ENCODE peak calls at places on chromosomes 16 and 17, in six cellular contexts. Q is HCT116, Z is K562, F is GM12878, G is HepG2, D is H1. E is an unnamed sample.

GRCh38 chr16:4214215-4214621 is 27.7 kb downstream of the SRL start:
- DNase-seq in Z (no peak), Q (peak), G (peak), D (peak), F (no peak), E (peak)

GRCh38 chr16:49546059-49546458 is 172.5 kb downstream of the C16orf78 start:
- DNase-seq in Z (no peak), Q (no peak), G (no peak), D (no peak), F (no peak), E (no peak)

GRCh38 chr17:78240012-78240655 is 8.7 kb downstream of the TMEM235 start:
- DNase-seq in G (no peak), Z (no peak), F (no peak), D (no peak), Q (no peak), E (no peak)

GRCh38 chr17:50919321-50920040 is 53.3 kb upstream of the TOB1 start:
- DNase-seq in F (no peak), D (no peak), Q (no peak), Z (peak), G (peak), E (peak)

GRCh38 chr17:20294120-20294519 is 173.2 kb downstream of the LGALS9B start:
- DNase-seq in F (no peak), D (no peak), Q (no peak), G (no peak), Z (no peak), E (no peak)

GRCh38 chr17:69853533-69854262 is 221.3 kb upstream of the KCNJ16 start:
- DNase-seq in F (no peak), Q (no peak), D (no peak), Z (no peak), G (no peak), E (no peak)

GRCh38 chr16:88923926-88924833 is 52.8 kb downstream of the CBFA2T3 start:
- DNase-seq in Z (no peak), Q (no peak), F (no peak), D (no peak), G (peak), E (no peak)

GRCh38 chr17:82963104-82963950 is 116.1 kb upstream of the METRNL start:
- DNase-seq in D (peak), Q (no peak), G (no peak), Z (no peak), F (no peak), E (no peak)

GRCh38 chr17:50028207-50029120 is 27.4 kb upstream of the ITGA3 start:
- DNase-seq in D (no peak), G (no peak), F (no peak), Z (no peak), Q (no peak), E (peak)

GRCh38 chr17:77963441-77963840 is 4.9 kb downstream of the TNRC6C start:
- DNase-seq in Z (peak), F (no peak), D (no peak), G (peak), Q (no peak), E (no peak)

GRCh38 chr16:2047330-2048115 is at the start of the genes NTHL1 and TSC2:
- DNase-seq in G (peak), Z (peak), F (peak), D (peak), Q (peak), E (peak)

GRCh38 chr17:12693640-12694039 is 27.9 kb downstream of the MYOCD start:
- DNase-seq in Q (no peak), Z (no peak), F (no peak), G (no peak), D (no peak), E (no peak)

GRCh38 chr17:69972251-69972650 is 102.8 kb upstream of the KCNJ16 start:
- DNase-seq in Z (no peak), G (no peak), D (no peak), F (no peak), Q (no peak), E (no peak)

GRCh38 chr17:58920773-58921172 is 165.1 kb downstream of the PPM1E start:
- DNase-seq in F (peak), Z (no peak), D (no peak), G (no peak), Q (no peak), E (no peak)

GRCh38 chr17:43309505-43310329 is 75.9 kb upstream of the RNU2-1 start:
- DNase-seq in D (no peak), Z (no peak), G (no peak), Q (no peak), F (no peak), E (no peak)

GRCh38 chr16:81729451-81729850 is 49.6 kb upstream of the PLCG2 start:
- DNase-seq in Z (no peak), F (no peak), G (peak), D (peak), Q (peak), E (peak)

GRCh38 chr17:34763727-34764665 is 184.6 kb downstream of the TMEM132E start:
- DNase-seq in Z (no peak), D (no peak), G (no peak), F (no peak), Q (no peak), E (no peak)

GRCh38 chr17:50935201-50936124 is 69.3 kb upstream of the TOB1 start:
- DNase-seq in G (peak), Z (no peak), F (no peak), D (no peak), Q (no peak), E (no peak)

GRCh38 chr16:84484579-84485254 is 19.7 kb downstream of the MEAK7 start:
- DNase-seq in Q (peak), Z (peak), G (peak), D (no peak), F (no peak), E (peak)

GRCh38 chr17:15651001-15651582 is 31.6 kb upstream of the FBXW10B start:
- DNase-seq in G (no peak), D (no peak), Z (no peak), F (no peak), Q (no peak), E (no peak)

GRCh38 chr16:81450783-81451491 is 6.3 kb downstream of the CMIP start:
- DNase-seq in Z (no peak), F (no peak), G (no peak), Q (no peak), D (no peak), E (no peak)

GRCh38 chr17:332558-333322 is 19.9 kb downstream of the RPH3AL start:
- DNase-seq in F (no peak), Z (no peak), G (no peak), D (no peak), Q (no peak), E (no peak)

GRCh38 chr16:16033208-16033717 is 83.8 kb downstream of the ABCC1 start:
- DNase-seq in Z (no peak), Q (no peak), F (no peak), D (no peak), G (no peak), E (no peak)

GRCh38 chr16:19659554-19659953 is 58.5 kb downstream of the KNOP1 start:
- DNase-seq in G (no peak), F (no peak), Z (no peak), Q (no peak), D (no peak), E (no peak)

GRCh38 chr17:63481488-63481870 is 4.6 kb downstream of the ACE start:
- DNase-seq in G (no peak), F (no peak), D (no peak), Z (no peak), Q (no peak), E (no peak)

GRCh38 chr17:42188749-42189650 is 3.7 kb upstream of the HCRT start:
- DNase-seq in Q (no peak), G (no peak), Z (no peak), D (no peak), F (no peak), E (no peak)

GRCh38 chr16:11259655-11260595 is 3.9 kb upstream of the SOCS1 start:
- DNase-seq in F (no peak), D (no peak), G (no peak), Q (no peak), Z (no peak), E (no peak)

GRCh38 chr17:74466111-74466784 is at the start of gene CD300A:
- DNase-seq in G (no peak), F (no peak), Q (no peak), Z (no peak), D (no peak), E (no peak)

GRCh38 chr16:24010440-24011089 is 174.8 kb downstream of the PRKCB start:
- DNase-seq in Z (peak), Q (peak), F (peak), G (peak), D (peak), E (peak)

GRCh38 chr16:4968879-4969278 is 10.7 kb downstream of the SEC14L5 start:
- DNase-seq in G (no peak), Z (no peak), D (no peak), F (no peak), Q (no peak), E (no peak)

GRCh38 chr17:17087424-17088103 is 45.3 kb downstream of the MPRIP start:
- DNase-seq in F (no peak), D (no peak), Z (no peak), Q (no peak), G (no peak), E (no peak)

GRCh38 chr17:48637323-48638260 is 11.4 kb upstream of the HOXB9 start:
- DNase-seq in Q (no peak), G (no peak), D (no peak), F (no peak), Z (no peak), E (no peak)

GRCh38 chr16:57367111-57367752 is 5.1 kb upstream of the CX3CL1 start:
- DNase-seq in D (no peak), F (no peak), Z (no peak), G (no peak), Q (no peak), E (no peak)

GRCh38 chr16:85822145-85822544 is 22.6 kb downstream of the COX4I1 start:
- DNase-seq in G (no peak), Q (no peak), D (no peak), F (no peak), Z (no peak), E (no peak)

GRCh38 chr17:16286009-16286946 is 67.0 kb downstream of the CENPV start:
- DNase-seq in G (peak), F (peak), Z (peak), D (peak), Q (peak), E (peak)

GRCh38 chr16:16183562-16183961 is 39.7 kb downstream of the ABCC6 start:
- DNase-seq in D (peak), G (no peak), F (no peak), Z (no peak), Q (no peak), E (peak)

GRCh38 chr17:73838815-73839214 is 194.6 kb upstream of the SDK2 start:
- DNase-seq in G (no peak), Z (no peak), Q (no peak), F (no peak), D (no peak), E (no peak)

GRCh38 chr17:82146663-82147654 is 48.9 kb upstream of the FASN start:
- DNase-seq in Q (no peak), Z (no peak), F (no peak), G (no peak), D (no peak), E (no peak)

DNA sequence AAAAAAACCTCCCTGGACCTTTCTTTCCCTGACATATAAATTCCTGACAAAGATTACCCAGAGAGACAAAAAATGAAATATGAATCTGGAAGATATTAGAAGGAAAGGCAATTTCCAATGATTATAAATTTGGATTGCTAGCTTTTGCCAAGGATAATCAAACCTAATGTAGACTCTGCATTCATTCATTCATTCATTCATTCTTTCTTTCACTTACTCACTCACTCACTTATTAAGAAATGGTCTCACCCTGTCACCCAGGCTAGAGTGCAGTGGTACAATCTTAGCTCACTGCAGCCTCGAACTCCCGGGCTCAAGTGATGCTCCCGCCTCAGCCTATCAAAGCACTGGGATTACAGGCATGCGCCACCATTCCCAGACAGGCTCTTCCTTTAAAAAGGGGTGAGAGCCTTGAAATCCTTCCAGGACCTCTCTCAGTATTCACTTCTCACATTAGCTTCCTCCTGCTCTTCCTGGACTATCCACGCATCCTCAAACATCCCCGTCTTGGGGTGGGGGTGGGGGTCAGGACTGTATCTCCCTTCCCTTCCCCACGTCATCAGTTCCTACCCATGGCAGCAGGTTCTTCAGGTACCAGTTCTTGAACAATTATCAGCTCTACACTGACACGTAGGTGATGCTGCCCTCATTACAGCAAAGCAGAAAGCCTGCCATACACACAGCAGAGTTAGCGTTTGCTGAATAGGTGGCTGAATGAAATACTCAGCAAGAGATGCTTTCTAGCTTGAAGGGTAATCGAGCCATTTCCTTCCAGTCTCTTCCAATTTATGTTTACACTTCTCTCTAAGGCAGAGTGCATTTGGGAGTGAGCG is 19.8 kb downstream of the PRPSAP1 start:
- DNase-seq in Q (no peak), Z (no peak), G (no peak), F (no peak), D (no peak), E (no peak)
- TF ChIP-seq ZNF274 in Q (no peak), Z (no peak), G (no peak), F (no peak), D (no peak), E (no peak)

GRCh38 chr17:80151333-80151732 is 4.4 kb upstream of the EIF4A3 start:
- DNase-seq in F (no peak), Q (no peak), G (no peak), Z (no peak), D (no peak), E (no peak)
- TF ChIP-seq ZNF274 in F (no peak), Q (no peak), G (no peak), Z (no peak), D (no peak), E (no peak)

GRCh38 chr17:45253879-45254278 is 8.0 kb downstream of the SPATA32 start:
- DNase-seq in F (no peak), G (no peak), D (no peak), Z (peak), Q (no peak), E (no peak)

GRCh38 chr17:45247429-45248131 is 14.3 kb downstream of the SPATA32 start:
- DNase-seq in F (peak), G (peak), Q (peak), D (peak), Z (peak), E (peak)

GRCh38 chr17:45248132-45248936 is 13.6 kb downstream of the SPATA32 start:
- DNase-seq in G (no peak), F (no peak), Z (peak), D (no peak), Q (no peak), E (peak)

GRCh38 chr17:45255358-45255757 is 6.5 kb downstream of the SPATA32 start:
- DNase-seq in G (no peak), D (no peak), Z (no peak), Q (no peak), F (no peak), E (no peak)

GRCh38 chr17:45251931-45252330 is 10.0 kb downstream of the SPATA32 start:
- DNase-seq in G (no peak), Q (no peak), Z (no peak), D (no peak), F (no peak), E (no peak)
- TF ChIP-seq ZNF274 in G (no peak), Q (no peak), Z (no peak), D (no peak), F (no peak), E (no peak)

GRCh38 chr16:65069766-65070165 is 52.1 kb downstream of the CDH11 start:
- DNase-seq in G (no peak), Z (no peak), Q (no peak), D (no peak), F (no peak), E (no peak)

GRCh38 chr16:65070831-65071230 is 51.0 kb downstream of the CDH11 start:
- DNase-seq in F (no peak), D (peak), Q (no peak), Z (no peak), G (peak), E (peak)

GRCh38 chr16:65069090-65069489 is 52.8 kb downstream of the CDH11 start:
- DNase-seq in Q (no peak), G (no peak), F (no peak), D (no peak), Z (no peak), E (no peak)

GRCh38 chr16:65066646-65067045 is 55.2 kb downstream of the CDH11 start:
- DNase-seq in D (no peak), G (no peak), Q (no peak), Z (no peak), F (no peak), E (no peak)

DNA sequence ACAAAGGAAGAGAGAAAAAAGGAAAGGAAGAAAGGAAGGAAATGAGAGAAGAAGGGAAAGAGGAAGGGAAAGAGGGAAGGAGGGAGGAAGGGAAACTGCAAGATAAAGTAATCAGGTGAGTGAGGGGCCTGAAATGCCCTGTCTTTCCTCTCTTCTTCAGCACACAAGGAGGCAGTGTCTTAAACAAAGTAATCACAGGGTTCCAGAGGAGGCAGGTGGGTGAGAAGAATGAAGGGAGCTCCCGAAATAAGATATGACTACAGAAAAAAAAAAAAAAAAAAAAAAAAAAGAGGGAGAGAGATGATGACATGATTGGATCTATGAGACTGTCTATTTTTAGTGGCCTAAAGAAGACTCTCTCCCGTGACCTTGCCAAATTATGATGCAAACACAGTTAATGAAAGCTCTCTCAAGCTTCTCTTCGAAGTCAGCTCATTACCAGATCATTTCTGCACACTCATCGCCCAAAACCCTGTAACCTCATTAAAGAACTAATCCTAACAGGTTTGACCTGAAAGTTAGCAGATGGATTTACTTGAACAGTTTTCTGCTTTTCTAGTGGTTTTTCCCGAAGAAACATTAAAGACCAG is 53.6 kb downstream of the CDH11 start:
- DNase-seq in D (no peak), Q (no peak), Z (no peak), G (no peak), F (no peak), E (no peak)
- TF ChIP-seq ZNF274 in D (no peak), Q (no peak), Z (no peak), G (no peak), F (no peak), E (no peak)

GRCh38 chr16:70715860-70716357 is 30.1 kb upstream of the MTSS2 start:
- DNase-seq in F (no peak), Z (no peak), D (no peak), Q (no peak), G (no peak), E (no peak)
- TF ChIP-seq ZNF274 in F (no peak), Z (no peak), D (no peak), Q (no peak), G (no peak), E (no peak)